ENCODE peak calls at places on chromosomes 5 and 9, in nine cellular contexts. U is stomach, B is tibial nerve, J is ovary, W is transverse colon, Y is SK-N-SH, G is GM12878, V is upper lobe of left lung, M is suprapubic skin. E is an unnamed sample.

GRCh38 chr9:132945186-132946130 is 1.0 kb upstream of the TSC1 start:
- DNase-seq in U (no peak), B (no peak), J (no peak), W (no peak), Y (no peak), G (no peak), V (no peak), M (no peak), E (no peak)

GRCh38 chr5:68968426-68968825 is 125.4 kb upstream of the SLC30A5 start:
- DNase-seq in U (no peak), B (no peak), J (no peak), W (no peak), Y (no peak), G (no peak), V (no peak), M (no peak), E (no peak)

GRCh38 chr5:110590187-110590586 is 136.3 kb downstream of the TMEM232 start:
- DNase-seq in U (no peak), B (no peak), J (no peak), W (no peak), Y (no peak), G (no peak), V (no peak), M (no peak), E (no peak)

GRCh38 chr9:134592018-134592818 is 49.4 kb upstream of the COL5A1 start:
- DNase-seq in U (no peak), B (peak; percentile 70), J (no peak), W (no peak), Y (no peak), G (no peak), V (peak; percentile 78), M (no peak), E (peak; percentile 72)

GRCh38 chr5:172282277-172283019 is 1.1 kb downstream of the UBTD2 start:
- DNase-seq in U (no peak), B (no peak), J (no peak), W (no peak), Y (no peak), G (no peak), V (no peak), M (no peak), E (no peak)

GRCh38 chr5:162591724-162592123 is 524.2 kb downstream of the GABRG2 start:
- DNase-seq in U (no peak), B (no peak), J (no peak), W (no peak), Y (no peak), G (no peak), V (no peak), M (no peak), E (no peak)

GRCh38 chr5:163489055-163489744 is 16.2 kb upstream of the MAT2B start:
- DNase-seq in U (no peak), B (no peak), J (no peak), W (no peak), Y (no peak), G (no peak), V (no peak), M (no peak), E (no peak)

GRCh38 chr9:92407818-92408217 is 3.4 kb upstream of the OGN start:
- DNase-seq in U (no peak), B (no peak), J (no peak), W (no peak), Y (no peak), G (no peak), V (no peak), M (no peak), E (no peak)

GRCh38 chr5:59813761-59814562 is 79.6 kb downstream of the PDE4D start:
- DNase-seq in U (no peak), B (peak; percentile 58), J (no peak), W (peak; percentile 23), Y (peak; percentile 51), G (no peak), V (no peak), M (no peak), E (no peak)

GRCh38 chr5:88889165-88890069 is 6.4 kb upstream of the MEF2C start:
- DNase-seq in U (no peak), B (peak; percentile 30), J (peak; percentile 84), W (peak; percentile 62), Y (peak; percentile 70), G (no peak), V (peak; percentile 92), M (peak; percentile 79), E (no peak)

GRCh38 chr9:121954477-121955175 is 138.5 kb downstream of the TTLL11 start:
- DNase-seq in U (no peak), B (peak; percentile 57), J (peak; percentile 81), W (no peak), Y (peak; percentile 46), G (no peak), V (no peak), M (peak; percentile 86), E (no peak)

GRCh38 chr5:157816682-157817268 is 42.2 kb downstream of the CLINT1 start:
- DNase-seq in U (no peak), B (no peak), J (no peak), W (no peak), Y (no peak), G (no peak), V (no peak), M (no peak), E (no peak)

GRCh38 chr5:160496334-160496733 is 74.7 kb downstream of the PTTG1 start:
- DNase-seq in U (no peak), B (no peak), J (no peak), W (no peak), Y (no peak), G (no peak), V (no peak), M (no peak), E (no peak)

GRCh38 chr9:94056442-94056974 is 27.8 kb upstream of the PTPDC1 start:
- DNase-seq in U (no peak), B (peak; percentile 12), J (no peak), W (no peak), Y (no peak), G (no peak), V (no peak), M (no peak), E (no peak)

GRCh38 chr5:76791461-76791860 is 27.4 kb upstream of the F2RL1 start:
- DNase-seq in U (no peak), B (no peak), J (no peak), W (no peak), Y (no peak), G (no peak), V (no peak), M (no peak), E (no peak)

GRCh38 chr9:8963882-8964281 is 1164.3 kb upstream of the DMAC1 start:
- DNase-seq in U (no peak), B (no peak), J (no peak), W (no peak), Y (no peak), G (no peak), V (no peak), M (no peak), E (no peak)

GRCh38 chr5:61673007-61673735 is 341.1 kb downstream of the ZSWIM6 start:
- DNase-seq in U (peak; percentile 33), B (no peak), J (no peak), W (peak; percentile 76), Y (no peak), G (no peak), V (peak; percentile 54), M (no peak), E (peak; percentile 89)

GRCh38 chr5:36876965-36877666 is 547 bp downstream of the NIPBL start:
- DNase-seq in U (peak; percentile 76), B (peak; percentile 46), J (peak; percentile 67), W (peak; percentile 66), Y (peak; percentile 72), G (no peak), V (peak; percentile 91), M (peak; percentile 87), E (no peak)

GRCh38 chr5:56786346-56786745 is 29.0 kb upstream of the MAP3K1 start:
- DNase-seq in U (no peak), B (no peak), J (no peak), W (no peak), Y (no peak), G (no peak), V (no peak), M (no peak), E (no peak)
- TF ChIP-seq EP300 in U (no peak), B (no peak), J (no peak), W (no peak), Y (no peak), G (no peak), V (no peak), M (no peak), E (no peak)

DNA sequence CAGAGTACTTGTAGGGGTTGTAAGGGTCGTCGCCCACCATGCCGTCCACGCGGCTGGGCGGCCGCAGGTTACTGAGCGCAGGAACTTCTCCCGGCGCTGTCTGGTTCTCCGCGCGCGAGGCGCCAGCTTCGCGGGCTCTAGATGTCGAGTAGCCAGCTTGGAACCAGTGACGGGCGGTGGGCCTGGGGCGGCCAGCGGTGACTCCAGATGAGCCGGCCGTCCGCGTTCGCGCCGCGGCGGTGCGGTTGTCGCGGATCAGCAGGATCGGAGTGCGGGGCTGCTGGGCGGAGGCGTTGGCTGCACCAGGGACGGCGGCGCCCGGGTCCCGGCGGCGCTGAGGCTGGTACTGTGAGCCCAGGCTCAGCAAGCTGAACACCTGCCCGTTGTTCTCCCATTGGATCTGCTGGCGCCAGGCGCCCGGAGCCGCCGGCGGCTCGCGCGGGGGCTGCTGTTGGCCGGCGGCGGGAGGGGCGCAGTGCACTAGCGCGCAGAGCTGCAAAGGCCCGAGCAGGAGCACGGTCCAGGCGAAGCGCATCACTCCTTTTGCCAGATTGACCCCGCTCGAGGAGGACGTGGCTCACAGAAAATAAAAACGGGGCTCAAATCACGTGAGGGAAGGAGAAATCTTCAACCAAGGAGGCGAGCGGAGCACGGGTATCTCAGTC is 476 bp downstream of the LOX start:
- DNase-seq in U (peak; percentile 26), B (no peak), J (peak; percentile 40), W (peak; percentile 10), Y (peak; percentile 73), G (no peak), V (peak; percentile 89), M (peak; percentile 77), E (no peak)
- H3K27ac ChIP-seq in U (peak overlapping the region; percentile 79), B (peak overlapping the region; percentile 55), J (peak overlapping the region; percentile 67), W (peak overlapping the region; percentile 60), Y (peak overlapping the region; percentile 83), G (no peak overlapping the region), V (peak overlapping the region; percentile 35), M (peak overlapping the region; percentile 89), E (peak overlapping the region; percentile 64)

DNA sequence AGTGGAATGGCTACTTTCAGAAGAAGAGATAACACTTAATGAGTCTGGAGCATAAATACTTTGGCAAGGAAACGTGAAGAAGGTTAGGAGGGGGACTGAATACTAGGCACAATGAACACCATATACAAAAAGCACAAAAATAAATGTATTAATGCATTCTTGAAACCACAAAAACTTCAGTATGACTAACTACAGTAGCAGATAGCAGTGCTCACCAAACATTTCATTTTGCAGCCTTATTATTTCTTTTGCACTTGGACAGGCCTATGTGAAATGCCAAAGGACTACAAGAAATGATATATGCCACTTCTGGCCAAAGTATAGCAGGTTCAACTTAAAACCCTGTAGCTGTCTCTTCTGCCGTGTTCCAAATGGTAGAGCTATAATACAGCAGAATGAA is 26.3 kb downstream of the UBQLN1 start:
- DNase-seq in U (no peak), B (no peak), J (no peak), W (no peak), Y (no peak), G (no peak), V (no peak), M (no peak), E (no peak)
- H3K36me3 ChIP-seq in U (peaks cover 61% of the 10 kb centered on the region), B (peaks cover 47% of the 10 kb centered on the region), J (no peaks in the 10 kb centered on the region), W (peaks cover 29% of the 10 kb centered on the region), Y (peaks cover 41% of the 10 kb centered on the region), G (peaks cover 9% of the 10 kb centered on the region), V (peaks cover 22% of the 10 kb centered on the region), M (peaks cover 62% of the 10 kb centered on the region), E (peaks cover 63% of the 10 kb centered on the region)

DNA sequence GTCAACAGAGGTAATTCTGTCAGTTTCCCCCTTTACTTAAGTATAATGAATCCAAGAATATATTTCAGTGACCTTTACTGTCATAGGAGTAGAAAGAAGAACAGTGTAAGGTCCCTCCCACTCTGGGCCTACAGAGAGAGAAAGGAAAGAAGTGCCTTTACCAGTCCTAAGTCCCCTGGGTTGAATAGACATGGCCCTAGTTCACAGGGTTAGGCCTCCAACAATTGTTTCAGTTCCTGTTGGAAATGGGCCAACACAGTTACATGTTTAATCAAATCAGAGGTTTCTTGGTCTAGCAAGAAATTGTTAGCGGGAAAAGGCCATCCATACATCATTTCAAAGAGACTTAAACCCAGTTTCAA is 605.6 kb downstream of the MTRR start:
- DNase-seq in U (no peak), B (no peak), J (no peak), W (no peak), Y (no peak), G (no peak), V (no peak), M (no peak), E (no peak)
- TF ChIP-seq EP300 in U (no peak), B (no peak), J (no peak), W (no peak), Y (no peak), G (no peak), V (no peak), M (no peak), E (no peak)

E was measured in esophagus muscularis mucosa.